ENCODE peak calls at places on chromosome 7, in seven cellular contexts. C, E, Z, V, M, G and W are unnamed samples.
A peak's percentile ranks its signal among the peaks of the same experiment; 100 is the strongest.

GRCh38 chr7:103821105-103821504 is 168.4 kb downstream of the RELN start:
- DNase-seq in M (no peak), G (no peak), Z (no peak), V (no peak), C (no peak), E (no peak), W (no peak)

GRCh38 chr7:91628742-91629141 is 251.8 kb downstream of the MTERF1 start:
- DNase-seq in Z (no peak), G (no peak), V (no peak), C (no peak), E (no peak), M (no peak), W (no peak)

GRCh38 chr7:25795824-25796235 is 356.2 kb upstream of the NFE2L3 start:
- DNase-seq in G (no peak), E (no peak), M (no peak), C (peak; percentile 87), V (no peak), Z (peak; percentile 52), W (no peak)

GRCh38 chr7:127844707-127845331 is 186.4 kb downstream of the LRRC4 start:
- DNase-seq in Z (peak; percentile 61), M (no peak), E (no peak), C (no peak), V (no peak), G (no peak), W (no peak)

GRCh38 chr7:77799078-77799964 is 748 bp downstream of the PHTF2 start:
- DNase-seq in Z (peak; percentile 35), E (peak; percentile 50), G (peak; percentile 79), V (peak; percentile 57), M (peak; percentile 62), C (peak; percentile 60), W (peak; percentile 8)

GRCh38 chr7:35905555-35905954 is 104.7 kb downstream of the SEPTIN7 start:
- DNase-seq in G (no peak), E (no peak), V (no peak), M (no peak), Z (peak; percentile 66), C (peak; percentile 38), W (no peak)

GRCh38 chr7:138610671-138611170 is 90.4 kb downstream of the SVOPL start:
- DNase-seq in M (no peak), C (no peak), V (no peak), Z (no peak), E (no peak), G (no peak), W (no peak)

GRCh38 chr7:33831389-33832118 is 73.8 kb upstream of the BMPER start:
- DNase-seq in E (no peak), M (no peak), C (no peak), G (no peak), Z (no peak), V (no peak), W (no peak)

GRCh38 chr7:131194070-131194865 is 133.4 kb upstream of the MKLN1 start:
- DNase-seq in V (no peak), C (no peak), E (no peak), Z (no peak), M (no peak), G (no peak), W (no peak)

GRCh38 chr7:127708788-127709187 is 56.8 kb downstream of the SND1 start:
- DNase-seq in G (peak; percentile 79), Z (peak; percentile 86), M (peak; percentile 87), V (peak; percentile 82), E (peak; percentile 62), C (peak; percentile 84), W (peak; percentile 72)

GRCh38 chr7:51789494-51789893 is 472.9 kb upstream of the COBL start:
- DNase-seq in Z (no peak), V (no peak), M (peak; percentile 65), C (no peak), E (no peak), G (no peak), W (no peak)

GRCh38 chr7:4265056-4265455 is 417.0 kb upstream of the FOXK1 start:
- DNase-seq in E (no peak), C (no peak), V (no peak), Z (no peak), G (peak; percentile 44), M (no peak), W (no peak)

GRCh38 chr7:87219545-87220025 is at the start of gene TMEM243:
- DNase-seq in G (peak; percentile 73), E (peak; percentile 53), C (peak; percentile 84), Z (peak; percentile 68), V (peak; percentile 51), M (peak; percentile 71), W (peak; percentile 58)

GRCh38 chr7:119935418-119936025 is 337.5 kb upstream of the KCND2 start:
- DNase-seq in E (no peak), Z (peak; percentile 62), G (no peak), M (peak; percentile 40), C (peak; percentile 62), V (peak; percentile 4), W (peak; percentile 69)

GRCh38 chr7:108561047-108561619 is 8.4 kb downstream of the THAP5 start:
- DNase-seq in G (no peak), E (no peak), M (no peak), V (no peak), C (peak; percentile 15), Z (peak; percentile 45), W (no peak)

GRCh38 chr7:22393825-22394458 is 37.0 kb upstream of the RAPGEF5 start:
- DNase-seq in Z (peak; percentile 48), C (no peak), E (no peak), G (no peak), M (peak; percentile 18), V (no peak), W (no peak)

GRCh38 chr7:121385800-121386179 is 10.3 kb downstream of the FAM3C start:
- DNase-seq in V (no peak), Z (peak; percentile 15), G (no peak), M (no peak), C (peak; percentile 74), E (no peak), W (peak; percentile 3)

GRCh38 chr7:26490631-26491624 is 199.3 kb downstream of the SNX10 start:
- DNase-seq in V (no peak), M (no peak), Z (no peak), E (no peak), C (no peak), G (no peak), W (peak; percentile 43)

GRCh38 chr7:105713488-105714465 is 132.5 kb upstream of the EFCAB10 start:
- DNase-seq in M (no peak), C (no peak), G (no peak), V (no peak), Z (no peak), E (no peak), W (peak; percentile 40)

GRCh38 chr7:150685219-150686029 is at the start of gene GIMAP2:
- DNase-seq in G (no peak), V (no peak), E (no peak), Z (no peak), C (no peak), M (no peak), W (peak; percentile 10)

GRCh38 chr7:51162724-51163329 is 153.8 kb downstream of the COBL start:
- DNase-seq in V (peak; percentile 83), G (peak; percentile 89), M (peak; percentile 96), C (peak; percentile 81), Z (peak; percentile 75), E (peak; percentile 90), W (peak; percentile 81)

DNA sequence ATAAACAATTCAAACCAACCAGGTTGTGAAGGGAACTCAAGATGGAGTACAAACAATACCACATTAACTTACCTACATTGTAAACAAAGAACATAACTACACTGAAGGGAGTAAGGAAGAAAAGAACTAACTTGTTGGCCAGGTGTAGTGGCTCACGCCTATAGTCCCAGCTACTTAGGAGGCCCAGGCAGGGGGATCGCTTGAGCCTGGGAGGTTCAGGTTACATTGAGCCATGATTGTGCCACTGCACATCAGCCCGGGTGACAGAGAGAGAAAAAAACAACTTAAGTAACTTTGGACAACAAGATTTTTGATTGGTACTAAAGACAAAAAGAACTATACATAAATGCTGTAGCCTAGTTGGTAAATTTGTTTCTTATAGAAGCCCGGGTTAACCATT is 68.8 kb downstream of the TRIL start:
- DNase-seq in E (peak; percentile 53), V (no peak), C (no peak), M (no peak), G (no peak), Z (no peak), W (no peak)
- H2BK120ac ChIP-seq in E (no peak overlapping the region), V (no peak overlapping the region), C (no peak overlapping the region), M (no peak overlapping the region), G (no peak overlapping the region), Z (no peak overlapping the region), W (no peak overlapping the region)

GRCh38 chr7:113113912-113114311 is 4.4 kb downstream of the SMIM30 start:
- DNase-seq in Z (no peak), G (no peak), M (peak; percentile 70), V (peak; percentile 5), E (peak; percentile 34), C (no peak), W (peak; percentile 19)

GRCh38 chr7:113122657-113123252 is 4.4 kb upstream of the SMIM30 start:
- DNase-seq in V (no peak), G (no peak), C (no peak), M (no peak), Z (no peak), E (no peak), W (no peak)

GRCh38 chr7:113120647-113121046 is 2.3 kb upstream of the SMIM30 start:
- DNase-seq in E (no peak), M (no peak), Z (no peak), C (peak; percentile 6), G (no peak), V (no peak), W (no peak)

GRCh38 chr7:113118074-113118959 is at the start of gene SMIM30:
- DNase-seq in V (peak; percentile 76), M (peak; percentile 93), E (peak; percentile 86), C (peak; percentile 93), G (peak; percentile 81), Z (peak; percentile 84), W (peak; percentile 87)

GRCh38 chr7:113119429-113119828 is 1.1 kb upstream of the SMIM30 start:
- DNase-seq in C (no peak), V (no peak), Z (no peak), E (no peak), M (no peak), G (no peak), W (no peak)
- H2BK120ac ChIP-seq in C (no peak overlapping the region), V (no peak overlapping the region), Z (no peak overlapping the region), E (no peak overlapping the region), M (no peak overlapping the region), G (no peak overlapping the region), W (peak overlapping the region; percentile 51)

DNA sequence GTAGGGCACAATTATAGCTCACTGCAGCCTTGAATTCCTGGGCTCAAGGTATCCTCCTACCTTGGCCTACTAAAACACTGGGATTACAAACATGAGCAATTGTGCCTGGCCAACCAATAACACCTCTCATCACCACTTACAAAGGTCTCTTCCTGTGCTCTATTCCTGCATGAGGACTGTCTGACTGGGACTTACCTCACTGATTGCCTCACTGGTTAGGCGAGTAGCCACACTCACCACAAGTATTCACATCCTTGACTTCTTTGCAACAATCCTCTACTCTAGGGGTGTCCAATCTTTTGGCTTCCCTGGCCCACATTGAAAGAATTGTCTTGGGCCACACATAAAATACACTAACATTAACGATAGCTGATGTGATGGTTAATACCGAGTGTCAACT is 22.6 kb upstream of the PDIA4 start:
- DNase-seq in V (no peak), G (no peak), E (no peak), Z (peak; percentile 42), C (no peak), M (no peak), W (no peak)
- H2BK120ac ChIP-seq in V (no peak overlapping the region), G (no peak overlapping the region), E (no peak overlapping the region), Z (no peak overlapping the region), C (no peak overlapping the region), M (no peak overlapping the region), W (no peak overlapping the region)

DNA sequence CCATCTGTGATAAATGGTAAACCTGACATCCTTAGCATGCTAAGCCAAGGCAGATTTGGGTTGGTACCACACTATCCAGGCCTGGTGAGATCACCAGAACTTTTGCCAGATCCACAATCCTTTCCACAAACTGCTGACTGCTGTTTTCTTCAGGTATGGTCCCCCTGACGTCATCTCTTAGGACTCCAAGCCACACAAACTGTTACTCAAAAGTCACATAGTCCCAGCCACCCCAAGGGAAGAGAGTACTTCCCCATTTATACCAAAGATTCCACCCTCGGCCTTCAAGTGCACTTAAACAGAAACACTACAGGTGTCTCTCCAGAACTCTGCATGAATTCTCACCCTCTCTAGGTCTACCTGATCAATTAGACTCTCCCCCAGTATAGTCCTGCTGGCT is 34.7 kb downstream of the SLC25A13 start:
- DNase-seq in V (no peak), Z (no peak), G (no peak), M (no peak), C (no peak), E (no peak), W (no peak)
- H2BK120ac ChIP-seq in V (no peak overlapping the region), Z (no peak overlapping the region), G (no peak overlapping the region), M (no peak overlapping the region), C (no peak overlapping the region), E (no peak overlapping the region), W (no peak overlapping the region)